ENCODE peak calls at places on chromosomes 7 and 10, in six cellular contexts. Z is HepG2, N is HCT116, P is gastrocnemius medialis, L is A549, Q is K562. A is an unnamed sample.

GRCh38 chr7:132575987-132576722 is at the start of gene PLXNA4:
- ATAC-seq in Z (no peak), N (no peak), P (no peak), L (peak), Q (no peak), A (no peak)

GRCh38 chr7:27225005-27225934 is 17.3 kb upstream of the EVX1 start:
- ATAC-seq in Z (no peak), N (no peak), P (no peak), L (no peak), Q (no peak), A (no peak)

GRCh38 chr10:50574305-50574704 is 49.5 kb downstream of the SGMS1 start:
- ATAC-seq in Z (no peak), N (peak), P (no peak), L (no peak), Q (no peak), A (no peak)

GRCh38 chr7:50227623-50228618 is 76.6 kb upstream of the IKZF1 start:
- ATAC-seq in Z (no peak), N (no peak), P (no peak), L (no peak), Q (peak), A (no peak)

GRCh38 chr7:143405158-143405557 is 3.5 kb downstream of the EPHA1 start:
- ATAC-seq in Z (no peak), N (no peak), P (no peak), L (no peak), Q (no peak), A (peak)

GRCh38 chr7:73768661-73769480 is 1.2 kb downstream of the CLDN3 start:
- ATAC-seq in Z (no peak), N (no peak), P (no peak), L (no peak), Q (no peak), A (no peak)

GRCh38 chr10:114822771-114823463 is 1.3 kb downstream of the FHIP2A start:
- ATAC-seq in Z (no peak), N (no peak), P (peak), L (no peak), Q (peak), A (peak)

GRCh38 chr7:87517136-87517805 is 41.8 kb upstream of the ABCB4 start:
- ATAC-seq in Z (no peak), N (no peak), P (no peak), L (no peak), Q (no peak), A (no peak)

GRCh38 chr10:97335188-97335619 is 675 bp upstream of the FRAT2 start:
- ATAC-seq in Z (no peak), N (no peak), P (no peak), L (no peak), Q (no peak), A (no peak)

GRCh38 chr10:61993676-61994401 is 92.3 kb downstream of the ARID5B start:
- ATAC-seq in Z (no peak), N (no peak), P (no peak), L (no peak), Q (no peak), A (no peak)

GRCh38 chr10:10865303-10865702 is 152.4 kb upstream of the CELF2 start:
- ATAC-seq in Z (no peak), N (no peak), P (no peak), L (no peak), Q (no peak), A (no peak)

GRCh38 chr7:71453630-71454029 is 321.7 kb downstream of the GALNT17 start:
- ATAC-seq in Z (no peak), N (no peak), P (no peak), L (no peak), Q (no peak), A (no peak)

GRCh38 chr7:95596183-95597135 is at the start of gene PDK4:
- ATAC-seq in Z (peak), N (peak), P (peak), L (peak), Q (peak), A (peak)
- TF ChIP-seq POLR2A in Z (no peak), N (no peak), P (peak), L (peak), Q (no peak), A (peak)

GRCh38 chr7:76294344-76295024 is 8.0 kb upstream of the HSPB1 start:
- ATAC-seq in Z (peak), N (peak), P (peak), L (peak), Q (peak), A (peak)

GRCh38 chr7:76292206-76292573 is 10.3 kb upstream of the HSPB1 start:
- ATAC-seq in Z (peak), N (peak), P (peak), L (peak), Q (peak), A (peak)

GRCh38 chr7:76293407-76293901 is 9.0 kb upstream of the HSPB1 start:
- ATAC-seq in Z (no peak), N (no peak), P (no peak), L (no peak), Q (no peak), A (no peak)

GRCh38 chr7:76286842-76287403 is 15.6 kb upstream of the HSPB1 start:
- ATAC-seq in Z (no peak), N (no peak), P (no peak), L (no peak), Q (no peak), A (no peak)

DNA sequence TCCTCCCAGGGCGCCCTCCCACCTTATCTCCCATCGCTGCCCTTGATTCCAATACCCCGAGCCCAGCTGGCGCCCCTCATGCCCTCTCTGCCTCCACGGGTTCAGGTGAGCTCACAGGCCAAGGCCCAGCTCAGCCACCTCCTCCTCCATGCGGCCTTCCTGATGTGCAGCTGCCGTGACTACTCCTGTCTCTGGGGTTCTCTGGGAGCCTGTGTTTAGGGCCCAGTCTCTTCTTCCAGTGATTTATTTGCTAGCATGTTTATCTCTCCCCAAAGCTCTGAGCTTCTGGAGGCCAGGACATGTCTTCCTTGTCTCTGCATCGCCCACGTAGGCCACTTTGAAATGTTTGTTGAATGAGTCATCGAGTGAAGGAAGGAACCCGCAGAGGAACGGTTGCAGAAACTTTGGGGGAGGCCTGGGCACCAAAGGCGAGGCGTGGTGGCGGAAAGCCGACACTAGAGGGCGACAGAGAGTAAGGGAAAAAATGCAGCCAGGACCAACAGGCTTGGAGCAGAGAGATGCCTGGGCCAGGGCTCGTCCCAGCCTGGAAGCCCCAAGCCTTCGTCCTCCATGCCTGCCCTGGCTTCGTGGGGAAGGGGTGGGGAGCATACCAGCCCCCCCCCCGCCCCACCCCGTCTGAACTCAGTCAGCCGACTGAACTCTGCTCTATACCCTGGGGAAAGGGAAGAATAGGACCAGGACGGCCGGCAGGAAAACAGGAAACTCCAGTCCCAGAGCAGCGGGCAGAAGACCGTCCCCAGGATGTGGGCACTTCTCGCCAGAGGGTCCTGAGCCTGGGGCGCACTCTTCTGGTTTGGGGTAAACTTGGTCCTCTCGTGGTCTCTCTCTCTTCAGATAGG is 10.9 kb upstream of the HSPB1 start:
- ATAC-seq in Z (peak), N (peak), P (peak), L (peak), Q (peak), A (peak)
- TF ChIP-seq POLR2A in Z (peak), N (no peak), P (peak), L (peak), Q (no peak), A (no peak)

GRCh38 chr10:116588995-116589394 is 1.8 kb upstream of the PNLIPRP1 start:
- ATAC-seq in Z (no peak), N (no peak), P (no peak), L (no peak), Q (no peak), A (no peak)

GRCh38 chr10:116593139-116593740 is 2.5 kb downstream of the PNLIPRP1 start:
- ATAC-seq in Z (no peak), N (no peak), P (no peak), L (no peak), Q (no peak), A (no peak)

GRCh38 chr10:116590590-116591444 is at the start of gene PNLIPRP1:
- ATAC-seq in Z (no peak), N (no peak), P (no peak), L (no peak), Q (no peak), A (no peak)

GRCh38 chr10:116589911-116590310 is 848 bp upstream of the PNLIPRP1 start:
- ATAC-seq in Z (no peak), N (no peak), P (no peak), L (no peak), Q (no peak), A (no peak)

GRCh38 chr10:116587878-116588590 is 2.7 kb upstream of the PNLIPRP1 start:
- ATAC-seq in Z (no peak), N (no peak), P (no peak), L (no peak), Q (no peak), A (no peak)
- TF ChIP-seq POLR2A in Z (no peak), N (no peak), P (no peak), L (no peak), Q (no peak), A (no peak)

GRCh38 chr7:8261711-8262695 is at the start of gene ICA1:
- ATAC-seq in Z (peak), N (peak), P (peak), L (peak), Q (peak), A (peak)
- TF ChIP-seq POLR2A in Z (no peak), N (no peak), P (peak), L (no peak), Q (peak), A (peak)

GRCh38 chr7:94374231-94374630 is 20.5 kb upstream of the COL1A2 start:
- ATAC-seq in Z (no peak), N (no peak), P (no peak), L (peak), Q (peak), A (peak)
- TF ChIP-seq POLR2A in Z (no peak), N (no peak), P (no peak), L (no peak), Q (no peak), A (no peak)

GRCh38 chr7:102446387-102447156 is 13.2 kb downstream of the ORAI2 start:
- ATAC-seq in Z (no peak), N (no peak), P (no peak), L (no peak), Q (no peak), A (no peak)
- TF ChIP-seq POLR2A in Z (no peak), N (no peak), P (no peak), L (no peak), Q (no peak), A (no peak)

DNA sequence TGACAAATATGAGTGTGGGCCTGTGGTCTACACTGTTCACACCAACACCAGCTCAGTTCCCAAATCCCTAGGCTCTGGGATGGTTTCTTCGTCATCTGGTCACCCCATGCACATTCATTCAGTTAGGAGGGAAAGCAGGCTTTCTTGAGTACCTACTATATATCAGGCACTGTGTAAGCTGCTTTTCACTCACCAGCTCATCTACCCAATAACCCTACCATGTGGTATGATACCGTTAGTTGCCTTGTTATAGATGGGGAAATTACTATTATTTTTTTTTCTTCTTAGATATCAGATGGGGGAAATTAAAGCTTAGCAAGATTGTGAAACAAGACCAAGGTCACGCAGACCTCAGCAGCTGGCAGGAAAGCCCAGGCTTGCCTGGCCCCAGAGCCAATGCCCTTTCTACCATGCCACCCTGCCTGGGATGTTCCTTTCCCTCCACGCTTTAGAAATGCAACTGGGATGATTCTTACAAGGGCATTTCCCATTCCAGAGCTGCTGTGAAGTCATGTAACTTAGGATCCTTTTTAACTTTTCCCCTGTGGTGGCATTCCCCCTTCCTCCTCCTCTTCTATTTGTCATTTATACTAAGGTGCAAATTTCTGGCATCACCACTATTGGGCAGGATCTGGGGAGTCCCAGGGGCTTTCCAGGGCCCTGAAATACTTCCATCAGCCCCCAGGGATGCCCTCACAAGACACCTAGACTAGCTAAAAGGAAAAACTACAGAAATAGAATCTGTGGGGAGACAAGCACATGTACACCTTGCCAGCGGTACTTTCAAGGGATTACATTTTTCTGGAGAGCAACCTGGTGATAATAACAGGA is 93.1 kb upstream of the EFCAB10 start:
- ATAC-seq in Z (no peak), N (no peak), P (peak), L (no peak), Q (no peak), A (no peak)
- TF ChIP-seq POLR2A in Z (no peak), N (no peak), P (no peak), L (no peak), Q (no peak), A (no peak)

GRCh38 chr10:102645741-102646609 is 1.7 kb downstream of the TRIM8 start:
- ATAC-seq in Z (no peak), N (peak), P (peak), L (no peak), Q (peak), A (peak)
- TF ChIP-seq POLR2A in Z (no peak), N (no peak), P (peak), L (peak), Q (peak), A (peak)

DNA sequence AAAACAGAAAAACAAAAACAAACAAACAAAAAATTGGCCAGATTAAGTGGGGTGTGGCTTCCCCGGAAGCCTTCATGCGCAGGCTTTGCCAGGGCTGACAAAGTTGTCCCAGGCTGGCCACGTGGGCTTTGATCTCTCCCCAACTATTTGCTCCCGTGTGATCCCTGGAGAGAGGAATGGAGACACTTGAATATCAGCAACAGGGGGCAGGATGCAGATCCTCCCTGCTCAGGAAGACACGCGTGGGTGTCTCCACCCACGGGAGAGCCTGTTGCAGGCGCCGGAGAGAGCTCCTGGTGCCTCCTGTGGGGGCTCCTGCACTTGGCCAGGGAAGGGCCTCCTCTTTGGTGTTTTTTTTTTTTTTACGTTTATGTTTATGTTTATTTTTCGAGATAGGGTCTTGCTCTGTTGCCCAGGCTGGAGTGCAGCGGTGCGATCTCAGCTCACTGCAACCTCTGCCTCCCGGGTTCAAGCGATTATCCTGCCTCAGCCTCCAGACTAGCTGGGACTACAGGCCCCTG is 19.0 kb downstream of the TRIM56 start:
- ATAC-seq in Z (peak), N (no peak), P (no peak), L (no peak), Q (no peak), A (no peak)
- TF ChIP-seq POLR2A in Z (no peak), N (no peak), P (no peak), L (no peak), Q (no peak), A (no peak)